ENCODE peak calls at places on chromosomes 5 and 9, in six cellular contexts. K, F, O, Y, N and H are unnamed samples.
A peak's percentile ranks its signal among the peaks of the same experiment; 100 is the strongest.

GRCh38 chr5:10310073-10310779 is 2.5 kb upstream of the CMBL start:
- DNase-seq in K (no peak), F (peak; percentile 59), O (no peak), Y (peak; percentile 57), N (peak; percentile 39), H (peak; percentile 71)

GRCh38 chr5:34762321-34762871 is 76.6 kb upstream of the TTC23L start:
- DNase-seq in K (no peak), F (peak; percentile 97), O (no peak), Y (no peak), N (peak; percentile 87), H (no peak)

GRCh38 chr5:143051244-143052058 is 281.3 kb downstream of the ARHGAP26 start:
- DNase-seq in K (no peak), F (peak; percentile 90), O (no peak), Y (no peak), N (peak; percentile 94), H (peak; percentile 38)

GRCh38 chr9:72894342-72894741 is 58.5 kb downstream of the ALDH1A1 start:
- DNase-seq in K (peak; percentile 41), F (peak; percentile 4), O (no peak), Y (no peak), N (no peak), H (peak; percentile 5)

GRCh38 chr5:43155394-43156096 is 34.8 kb downstream of the ZNF131 start:
- DNase-seq in K (no peak), F (no peak), O (no peak), Y (no peak), N (no peak), H (peak; percentile 75)

GRCh38 chr5:158463971-158464370 is 605.0 kb upstream of the CLINT1 start:
- DNase-seq in K (no peak), F (peak; percentile 10), O (no peak), Y (no peak), N (no peak), H (no peak)

GRCh38 chr9:91130796-91131318 is 230.9 kb downstream of the AUH start:
- DNase-seq in K (no peak), F (peak; percentile 39), O (no peak), Y (no peak), N (no peak), H (no peak)

GRCh38 chr5:3535414-3536211 is 60.0 kb upstream of the IRX1 start:
- DNase-seq in K (no peak), F (no peak), O (no peak), Y (no peak), N (no peak), H (no peak)

GRCh38 chr9:81557957-81558791 is 131.2 kb downstream of the TLE1 start:
- DNase-seq in K (no peak), F (peak; percentile 88), O (no peak), Y (no peak), N (peak; percentile 84), H (peak; percentile 76)

GRCh38 chr9:130701059-130702022 is 7.8 kb downstream of the EXOSC2 start:
- DNase-seq in K (peak; percentile 82), F (peak; percentile 88), O (no peak), Y (peak; percentile 82), N (peak; percentile 78), H (peak; percentile 81)

GRCh38 chr5:61318374-61318773 is 13.7 kb upstream of the ZSWIM6 start:
- DNase-seq in K (no peak), F (no peak), O (no peak), Y (no peak), N (no peak), H (no peak)

GRCh38 chr9:78214492-78214891 is 21.4 kb upstream of the CEP78 start:
- DNase-seq in K (no peak), F (no peak), O (no peak), Y (no peak), N (no peak), H (no peak)

GRCh38 chr9:88993327-88993726 is 2.1 kb downstream of the S1PR3 start:
- DNase-seq in K (no peak), F (peak; percentile 38), O (no peak), Y (no peak), N (no peak), H (no peak)

GRCh38 chr9:129907196-129907595 is 71.9 kb downstream of the USP20 start:
- DNase-seq in K (no peak), F (peak; percentile 17), O (no peak), Y (no peak), N (no peak), H (no peak)

GRCh38 chr9:93097496-93098205 is 1.6 kb downstream of the CARD19 start:
- DNase-seq in K (no peak), F (peak; percentile 12), O (no peak), Y (no peak), N (peak; percentile 43), H (no peak)

GRCh38 chr5:82467006-82467561 is 188.9 kb upstream of the RPS23 start:
- DNase-seq in K (no peak), F (no peak), O (no peak), Y (no peak), N (no peak), H (peak; percentile 7)

GRCh38 chr9:104025945-104026344 is 68.2 kb upstream of the SMC2 start:
- DNase-seq in K (no peak), F (peak; percentile 7), O (no peak), Y (no peak), N (no peak), H (no peak)

GRCh38 chr5:78065073-78065472 is 229.4 kb downstream of the AP3B1 start:
- DNase-seq in K (no peak), F (no peak), O (no peak), Y (no peak), N (no peak), H (no peak)

GRCh38 chr9:94829380-94830070 is 103.0 kb downstream of the AOPEP start:
- DNase-seq in K (no peak), F (no peak), O (no peak), Y (no peak), N (no peak), H (no peak)

GRCh38 chr5:90982576-90982975 is 400.5 kb downstream of the ARRDC3 start:
- DNase-seq in K (no peak), F (no peak), O (no peak), Y (no peak), N (peak; percentile 37), H (no peak)

GRCh38 chr5:135484563-135485157 is 32.5 kb upstream of the TIFAB start:
- DNase-seq in K (no peak), F (no peak), O (no peak), Y (peak; percentile 61), N (no peak), H (no peak)

GRCh38 chr5:147822686-147823491 is 8.6 kb downstream of the SPINK1 start:
- DNase-seq in K (peak; percentile 41), F (peak; percentile 61), O (peak; percentile 31), Y (peak; percentile 43), N (peak; percentile 66), H (peak; percentile 71)

GRCh38 chr5:107391787-107392186 is 278.9 kb downstream of the EFNA5 start:
- DNase-seq in K (no peak), F (no peak), O (no peak), Y (no peak), N (no peak), H (no peak)

GRCh38 chr5:107389769-107390168 is 281.0 kb downstream of the EFNA5 start:
- DNase-seq in K (no peak), F (no peak), O (no peak), Y (no peak), N (no peak), H (peak; percentile 17)

GRCh38 chr5:107385701-107386100 is 285.0 kb downstream of the EFNA5 start:
- DNase-seq in K (no peak), F (no peak), O (no peak), Y (no peak), N (no peak), H (no peak)

GRCh38 chr5:107389130-107389553 is 281.6 kb downstream of the EFNA5 start:
- DNase-seq in K (no peak), F (peak; percentile 54), O (no peak), Y (no peak), N (peak; percentile 66), H (no peak)

GRCh38 chr5:107388111-107388861 is 282.5 kb downstream of the EFNA5 start:
- DNase-seq in K (no peak), F (peak; percentile 83), O (no peak), Y (no peak), N (peak; percentile 81), H (peak; percentile 61)
- H2BK15ac ChIP-seq in K (no peak overlapping the region), F (no peak overlapping the region), O (no peak overlapping the region), Y (no peak overlapping the region), N (no peak overlapping the region), H (no peak overlapping the region)

GRCh38 chr9:100295240-100295639 is 57.5 kb downstream of the TEX10 start:
- DNase-seq in K (no peak), F (no peak), O (no peak), Y (no peak), N (no peak), H (no peak)
- H3K23ac ChIP-seq in K (no peak overlapping the region), F (no peak overlapping the region), O (no peak overlapping the region), Y (no peak overlapping the region), N (no peak overlapping the region), H (no peak overlapping the region)

DNA sequence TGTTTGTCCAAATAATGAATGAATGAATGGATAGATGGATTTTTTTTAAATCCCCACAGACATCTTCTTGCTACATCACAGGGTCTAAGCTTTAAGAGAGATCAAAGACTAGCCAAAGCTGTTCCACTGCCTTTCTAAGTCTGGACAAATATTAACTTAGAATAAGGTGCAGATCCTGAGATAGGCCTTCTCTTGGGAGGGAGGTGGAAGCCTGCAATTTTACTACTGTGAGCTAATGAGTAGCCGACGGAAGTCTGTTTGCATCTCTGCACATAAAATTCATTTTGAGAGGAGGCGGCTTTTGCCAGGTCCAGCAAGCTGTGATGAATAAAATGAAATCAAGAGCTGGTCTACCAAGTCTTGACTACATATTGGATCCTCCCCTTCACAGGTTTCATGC is 484.8 kb downstream of the TMEM38B start:
- DNase-seq in K (no peak), F (no peak), O (no peak), Y (no peak), N (no peak), H (no peak)
- H2BK15ac ChIP-seq in K (no peak overlapping the region), F (no peak overlapping the region), O (no peak overlapping the region), Y (no peak overlapping the region), N (no peak overlapping the region), H (no peak overlapping the region)

GRCh38 chr5:154298060-154298459 is 107.5 kb downstream of the GALNT10 start:
- DNase-seq in K (no peak), F (no peak), O (no peak), Y (no peak), N (no peak), H (no peak)

GRCh38 chr5:154300207-154300606 is 109.7 kb downstream of the GALNT10 start:
- DNase-seq in K (no peak), F (no peak), O (no peak), Y (no peak), N (no peak), H (no peak)

GRCh38 chr5:154295551-154295950 is 105.0 kb downstream of the GALNT10 start:
- DNase-seq in K (no peak), F (no peak), O (no peak), Y (no peak), N (no peak), H (no peak)

GRCh38 chr5:154293219-154293618 is 102.7 kb downstream of the GALNT10 start:
- DNase-seq in K (no peak), F (no peak), O (no peak), Y (no peak), N (no peak), H (no peak)

DNA sequence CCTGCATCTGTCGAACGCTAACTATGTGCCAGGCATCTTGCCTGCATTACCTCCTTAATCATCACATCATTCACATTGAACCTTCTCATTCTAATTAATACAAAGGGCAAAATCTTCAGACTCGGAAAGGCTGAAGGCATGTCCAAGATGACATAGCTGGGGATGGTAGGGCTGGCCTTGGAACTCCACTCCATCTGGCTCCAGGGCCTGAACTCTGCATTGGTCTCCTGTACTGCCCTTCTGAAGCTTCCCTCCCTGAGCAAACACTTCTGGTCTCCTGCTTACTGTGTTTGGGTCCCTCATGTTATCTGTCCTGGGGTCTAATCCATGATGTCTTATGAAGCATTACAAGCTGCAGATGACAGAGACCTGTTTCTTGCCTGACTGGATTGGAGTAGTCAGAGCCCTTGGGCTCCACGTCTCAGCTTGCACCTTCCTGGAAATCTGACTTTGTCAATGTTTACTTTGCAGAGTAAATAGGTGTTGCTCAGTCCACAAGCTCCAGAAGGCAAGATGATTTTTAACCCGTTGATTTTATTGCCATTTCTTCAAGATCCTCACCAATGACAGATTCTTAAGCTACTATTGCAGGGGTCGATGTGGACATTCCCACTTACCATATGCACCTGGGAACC is 106.1 kb downstream of the GALNT10 start:
- DNase-seq in K (no peak), F (no peak), O (no peak), Y (no peak), N (no peak), H (no peak)
- H3K23ac ChIP-seq in K (no peak overlapping the region), F (no peak overlapping the region), O (no peak overlapping the region), Y (no peak overlapping the region), N (no peak overlapping the region), H (no peak overlapping the region)